ENCODE peak calls at places on chromosomes 13 and 19, in eight cellular contexts. One of them, this sample, is unnamed.

GRCh38 chr19:33840783-33841182 is 44.1 kb downstream of the KCTD15 start:
- DNase-seq in B cell: no peak
- DNase-seq in MM.1S: no peak
- DNase-seq in AG10803: no peak
- DNase-seq in GM23338: no peak
- DNase-seq in T-helper 2 cell: no peak
- DNase-seq in HTR-8/SVneo: no peak
- DNase-seq in NCI-H1105 treated with DMSO at 0.1 percent for 48 hours: no peak
- DNase-seq in this sample: no peak

GRCh38 chr13:31870511-31870910 is 131.2 kb downstream of the RXFP2 start:
- DNase-seq in B cell: no peak
- DNase-seq in MM.1S: no peak
- DNase-seq in AG10803: no peak
- DNase-seq in GM23338: no peak
- DNase-seq in T-helper 2 cell: no peak
- DNase-seq in HTR-8/SVneo: no peak
- DNase-seq in NCI-H1105 treated with DMSO at 0.1 percent for 48 hours: no peak
- DNase-seq in this sample: no peak

GRCh38 chr19:19670070-19670551 is 1.5 kb downstream of the ZNF101 start:
- DNase-seq in B cell: no peak
- DNase-seq in MM.1S: no peak
- DNase-seq in AG10803: no peak
- DNase-seq in GM23338: peak
- DNase-seq in T-helper 2 cell: no peak
- DNase-seq in HTR-8/SVneo: no peak
- DNase-seq in NCI-H1105 treated with DMSO at 0.1 percent for 48 hours: no peak
- DNase-seq in this sample: no peak

GRCh38 chr13:47215741-47216140 is 318.9 kb upstream of the HTR2A start:
- DNase-seq in B cell: no peak
- DNase-seq in MM.1S: no peak
- DNase-seq in AG10803: peak
- DNase-seq in GM23338: peak
- DNase-seq in T-helper 2 cell: no peak
- DNase-seq in HTR-8/SVneo: peak
- DNase-seq in NCI-H1105 treated with DMSO at 0.1 percent for 48 hours: no peak
- DNase-seq in this sample: no peak

GRCh38 chr19:17035842-17036424 is 9.3 kb upstream of the CPAMD8 start:
- DNase-seq in B cell: peak
- DNase-seq in MM.1S: no peak
- DNase-seq in AG10803: no peak
- DNase-seq in GM23338: no peak
- DNase-seq in T-helper 2 cell: no peak
- DNase-seq in HTR-8/SVneo: no peak
- DNase-seq in NCI-H1105 treated with DMSO at 0.1 percent for 48 hours: no peak
- DNase-seq in this sample: no peak

GRCh38 chr19:35268546-35269424 is at the start of gene USF2:
- DNase-seq in B cell: peak
- DNase-seq in MM.1S: peak
- DNase-seq in AG10803: peak
- DNase-seq in GM23338: peak
- DNase-seq in T-helper 2 cell: peak
- DNase-seq in HTR-8/SVneo: peak
- DNase-seq in NCI-H1105 treated with DMSO at 0.1 percent for 48 hours: peak
- DNase-seq in this sample: no peak

GRCh38 chr13:23350009-23350408 is 83.5 kb downstream of the SACS start:
- DNase-seq in B cell: no peak
- DNase-seq in MM.1S: no peak
- DNase-seq in AG10803: peak
- DNase-seq in GM23338: no peak
- DNase-seq in T-helper 2 cell: no peak
- DNase-seq in HTR-8/SVneo: no peak
- DNase-seq in NCI-H1105 treated with DMSO at 0.1 percent for 48 hours: no peak
- DNase-seq in this sample: no peak

GRCh38 chr13:21661510-21661909 is 9.4 kb upstream of the FGF9 start:
- DNase-seq in B cell: no peak
- DNase-seq in MM.1S: no peak
- DNase-seq in AG10803: no peak
- DNase-seq in GM23338: no peak
- DNase-seq in T-helper 2 cell: no peak
- DNase-seq in HTR-8/SVneo: no peak
- DNase-seq in NCI-H1105 treated with DMSO at 0.1 percent for 48 hours: no peak
- DNase-seq in this sample: no peak

GRCh38 chr13:46369506-46370268 is 17.4 kb downstream of the RUBCNL start:
- DNase-seq in B cell: peak
- DNase-seq in MM.1S: peak
- DNase-seq in AG10803: peak
- DNase-seq in GM23338: no peak
- DNase-seq in T-helper 2 cell: no peak
- DNase-seq in HTR-8/SVneo: no peak
- DNase-seq in NCI-H1105 treated with DMSO at 0.1 percent for 48 hours: no peak
- DNase-seq in this sample: no peak

GRCh38 chr19:15893498-15893897 is 4.4 kb downstream of the CYP4F2 start:
- DNase-seq in B cell: no peak
- DNase-seq in MM.1S: no peak
- DNase-seq in AG10803: no peak
- DNase-seq in GM23338: no peak
- DNase-seq in T-helper 2 cell: no peak
- DNase-seq in HTR-8/SVneo: no peak
- DNase-seq in NCI-H1105 treated with DMSO at 0.1 percent for 48 hours: no peak
- DNase-seq in this sample: no peak

GRCh38 chr19:57171551-57172081 is 4.3 kb upstream of the DUXA start:
- DNase-seq in B cell: peak
- DNase-seq in MM.1S: no peak
- DNase-seq in AG10803: peak
- DNase-seq in GM23338: peak
- DNase-seq in T-helper 2 cell: no peak
- DNase-seq in HTR-8/SVneo: peak
- DNase-seq in NCI-H1105 treated with DMSO at 0.1 percent for 48 hours: no peak
- DNase-seq in this sample: no peak